ENCODE peak calls at places on chromosomes 6 and 20, in four cellular contexts. C is neuronal stem cell, Q is IMR-90, I is H1. A is an unnamed sample.

GRCh38 chr6:501891-502601 is 110.5 kb downstream of the IRF4 start:
- DNase-seq in Q (no peak), I (no peak), C (no peak), A (peak)

GRCh38 chr20:31851240-31851955 is 6.0 kb upstream of the FOXS1 start:
- DNase-seq in Q (no peak), I (no peak), C (no peak), A (no peak)

GRCh38 chr20:23143098-23143497 is 57.0 kb upstream of the CD93 start:
- DNase-seq in I (no peak), Q (peak), C (no peak), A (peak)

GRCh38 chr6:35810831-35811698 is 5.9 kb downstream of the LHFPL5 start:
- DNase-seq in Q (peak), C (no peak), I (no peak), A (no peak)

GRCh38 chr6:128827675-128828464 is 55.1 kb upstream of the LAMA2 start:
- DNase-seq in Q (peak), I (no peak), C (no peak), A (no peak)

GRCh38 chr6:8064638-8065518 is 689 bp upstream of the BLOC1S5 start:
- DNase-seq in Q (no peak), C (no peak), I (no peak), A (peak)

GRCh38 chr20:60147004-60147403 is 188.8 kb downstream of the CDH26 start:
- DNase-seq in I (no peak), Q (no peak), C (no peak), A (no peak)

GRCh38 chr6:75267461-75267860 is 17.1 kb downstream of the TMEM30A start:
- DNase-seq in I (no peak), C (no peak), Q (no peak), A (no peak)

GRCh38 chr6:122014961-122015360 is 384.5 kb upstream of the HSF2 start:
- DNase-seq in C (no peak), I (no peak), Q (peak), A (no peak)

GRCh38 chr6:36463686-36464085 is 20.9 kb downstream of the KCTD20 start:
- DNase-seq in I (no peak), C (no peak), Q (peak), A (no peak)

GRCh38 chr6:39752835-39753744 is 27.9 kb upstream of the KIF6 start:
- DNase-seq in I (no peak), Q (no peak), C (no peak), A (no peak)

GRCh38 chr6:16130437-16130891 is 1.6 kb downstream of the MYLIP start:
- DNase-seq in Q (no peak), I (no peak), C (peak), A (no peak)

GRCh38 chr6:56361812-56362211 is 114.4 kb upstream of the COL21A1 start:
- DNase-seq in I (no peak), C (no peak), Q (no peak), A (no peak)

GRCh38 chr6:2763345-2763841 is 1.8 kb upstream of the WRNIP1 start:
- DNase-seq in C (no peak), I (no peak), Q (no peak), A (no peak)

GRCh38 chr6:74713941-74714340 is 491.9 kb downstream of the COL12A1 start:
- DNase-seq in Q (no peak), I (no peak), C (no peak), A (no peak)

GRCh38 chr6:54846243-54846856 is at the start of gene FAM83B:
- DNase-seq in Q (no peak), C (peak), I (peak), A (peak)

GRCh38 chr6:87483929-87484328 is 11.2 kb downstream of the SLC35A1 start:
- DNase-seq in I (peak), C (peak), Q (peak), A (peak)

GRCh38 chr6:23591761-23592160 is 534.3 kb upstream of the NRSN1 start:
- DNase-seq in Q (no peak), I (peak), C (no peak), A (peak)

GRCh38 chr6:107604549-107604948 is 114.6 kb downstream of the SOBP start:
- DNase-seq in Q (no peak), C (no peak), I (no peak), A (peak)

GRCh38 chr6:158230967-158231550 is 62.9 kb downstream of the GTF2H5 start:
- DNase-seq in I (no peak), Q (no peak), C (no peak), A (no peak)

GRCh38 chr6:158229823-158230222 is 61.7 kb downstream of the GTF2H5 start:
- DNase-seq in C (no peak), Q (no peak), I (no peak), A (no peak)

GRCh38 chr6:158233214-158233795 is 65.2 kb downstream of the GTF2H5 start:
- DNase-seq in C (no peak), I (no peak), Q (no peak), A (no peak)

GRCh38 chr6:158231551-158232444 is 63.6 kb downstream of the GTF2H5 start:
- DNase-seq in Q (peak), I (no peak), C (peak), A (peak)

GRCh38 chr6:158232445-158233213 is 64.5 kb downstream of the GTF2H5 start:
- DNase-seq in Q (peak), C (peak), I (no peak), A (peak)
- H3K23ac ChIP-seq in Q (peak), C (no peak), I (no peak), A (no peak)

DNA sequence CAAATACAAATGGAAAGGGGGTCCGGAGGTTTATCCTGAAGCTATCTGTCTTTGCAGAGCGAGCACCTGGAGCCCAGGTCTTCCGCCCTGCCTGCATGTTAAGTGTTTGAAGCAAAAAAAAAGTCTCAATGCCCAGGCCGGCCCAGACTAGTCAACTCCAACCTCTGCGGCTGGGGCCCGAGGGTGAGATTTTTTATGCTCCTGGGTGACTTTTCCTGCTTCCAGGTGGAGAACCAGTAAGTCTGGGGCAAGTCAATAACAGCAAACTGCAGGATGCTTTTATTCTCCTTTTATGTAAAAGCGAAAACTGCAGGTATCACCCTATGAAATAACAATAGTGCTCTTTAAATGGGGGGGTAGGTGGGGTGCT is 2.0 kb upstream of the ZBP1 start:
- DNase-seq in I (no peak), C (no peak), Q (no peak), A (no peak)
- H3K4me3 ChIP-seq in I (no peak), C (no peak), Q (no peak), A (no peak)

DNA sequence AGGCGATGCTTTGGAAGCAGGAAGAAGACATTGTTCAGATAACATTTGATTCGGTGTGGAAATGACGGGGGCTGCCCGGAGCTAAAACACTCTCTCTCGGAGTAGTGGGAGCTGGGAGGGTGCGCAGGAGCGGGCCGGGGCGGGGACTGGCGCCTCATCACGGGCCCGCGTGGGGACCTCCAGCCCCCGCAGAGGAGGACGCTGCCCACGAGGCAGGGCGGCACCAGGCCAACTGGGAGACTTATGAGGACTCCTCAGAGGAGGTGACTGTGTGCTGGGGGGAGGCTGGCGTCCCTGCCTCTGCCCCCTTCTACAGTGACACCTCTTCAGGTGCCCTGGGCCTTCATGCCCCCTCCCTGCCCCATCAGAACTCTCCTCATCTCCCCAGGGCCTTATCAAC is 15.2 kb downstream of the DDO start:
- DNase-seq in I (no peak), C (no peak), Q (no peak), A (no peak)
- H3K4me2 ChIP-seq in I (no peak), C (no peak), Q (no peak), A (no peak)

DNA sequence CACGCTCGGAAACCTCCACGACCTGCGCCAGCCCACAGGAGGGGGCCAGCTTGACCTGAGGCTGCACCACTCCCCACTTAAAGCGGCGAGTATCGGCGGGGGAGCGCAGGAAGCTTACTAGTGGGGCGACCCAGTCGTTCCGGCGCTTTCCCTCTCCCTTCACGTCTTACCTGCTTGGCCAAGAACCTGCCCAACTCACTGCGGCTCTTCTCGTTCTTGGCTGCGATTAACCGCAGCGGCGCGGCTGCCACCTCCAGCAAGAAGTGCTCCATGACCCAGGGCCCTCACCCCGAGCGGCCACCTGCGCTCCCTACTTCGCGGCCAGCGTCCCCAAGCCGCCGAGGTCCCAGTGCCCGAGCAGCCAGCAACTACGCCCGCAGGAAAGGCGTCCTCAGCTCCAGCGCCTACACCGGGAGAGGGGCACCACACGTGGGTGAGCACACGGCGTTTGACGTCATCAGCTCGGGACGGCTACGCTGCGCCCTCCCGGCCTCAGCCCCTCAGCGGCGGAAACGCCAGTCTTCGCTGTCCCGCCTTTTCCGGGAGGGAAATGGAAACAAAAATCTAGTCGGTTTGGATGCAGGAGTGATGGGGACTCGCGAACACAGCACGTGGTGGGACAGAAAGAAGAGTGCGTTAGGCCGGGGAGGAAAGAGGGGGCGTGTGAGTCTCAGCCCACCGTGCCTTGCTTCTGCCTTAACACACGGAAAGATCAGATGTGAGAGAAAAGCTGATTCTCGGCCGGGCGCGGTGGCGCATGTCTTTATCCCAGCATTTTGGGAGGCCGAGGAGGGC is at the start of gene MDN1:
- DNase-seq in Q (peak), I (peak), C (peak), A (peak)
- H3K23ac ChIP-seq in Q (peak), I (no peak), C (peak), A (peak)

DNA sequence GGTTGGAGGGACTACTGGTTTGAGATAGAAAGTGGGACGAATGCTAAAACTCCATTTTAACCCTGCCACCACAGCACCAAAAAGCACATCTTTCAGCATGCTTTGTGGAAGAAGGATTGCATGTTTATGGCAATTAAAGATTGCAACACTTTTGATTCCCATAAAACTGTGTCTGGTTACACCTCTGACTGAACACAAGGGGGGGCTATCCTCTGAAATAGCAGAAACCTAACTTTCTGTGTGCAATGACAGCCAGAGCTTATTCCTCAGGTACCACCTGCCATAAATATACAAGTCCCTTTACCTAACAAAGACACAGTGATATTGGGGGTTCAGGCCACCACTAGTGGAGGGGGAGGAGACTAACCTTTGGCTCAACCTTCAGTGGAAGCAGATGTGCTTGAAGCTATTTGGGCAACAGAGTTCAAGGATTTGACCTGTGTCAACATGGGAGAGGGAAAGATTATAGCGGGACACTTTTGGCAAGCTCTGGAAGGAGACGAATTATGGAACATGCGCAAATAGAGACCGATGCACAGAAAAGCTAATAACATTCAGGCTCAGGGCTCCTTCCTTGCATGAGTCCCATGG is 9.6 kb upstream of the PLG start:
- DNase-seq in Q (no peak), I (no peak), C (no peak), A (peak)
- H3K4me3 ChIP-seq in Q (no peak), I (no peak), C (no peak), A (no peak)

DNA sequence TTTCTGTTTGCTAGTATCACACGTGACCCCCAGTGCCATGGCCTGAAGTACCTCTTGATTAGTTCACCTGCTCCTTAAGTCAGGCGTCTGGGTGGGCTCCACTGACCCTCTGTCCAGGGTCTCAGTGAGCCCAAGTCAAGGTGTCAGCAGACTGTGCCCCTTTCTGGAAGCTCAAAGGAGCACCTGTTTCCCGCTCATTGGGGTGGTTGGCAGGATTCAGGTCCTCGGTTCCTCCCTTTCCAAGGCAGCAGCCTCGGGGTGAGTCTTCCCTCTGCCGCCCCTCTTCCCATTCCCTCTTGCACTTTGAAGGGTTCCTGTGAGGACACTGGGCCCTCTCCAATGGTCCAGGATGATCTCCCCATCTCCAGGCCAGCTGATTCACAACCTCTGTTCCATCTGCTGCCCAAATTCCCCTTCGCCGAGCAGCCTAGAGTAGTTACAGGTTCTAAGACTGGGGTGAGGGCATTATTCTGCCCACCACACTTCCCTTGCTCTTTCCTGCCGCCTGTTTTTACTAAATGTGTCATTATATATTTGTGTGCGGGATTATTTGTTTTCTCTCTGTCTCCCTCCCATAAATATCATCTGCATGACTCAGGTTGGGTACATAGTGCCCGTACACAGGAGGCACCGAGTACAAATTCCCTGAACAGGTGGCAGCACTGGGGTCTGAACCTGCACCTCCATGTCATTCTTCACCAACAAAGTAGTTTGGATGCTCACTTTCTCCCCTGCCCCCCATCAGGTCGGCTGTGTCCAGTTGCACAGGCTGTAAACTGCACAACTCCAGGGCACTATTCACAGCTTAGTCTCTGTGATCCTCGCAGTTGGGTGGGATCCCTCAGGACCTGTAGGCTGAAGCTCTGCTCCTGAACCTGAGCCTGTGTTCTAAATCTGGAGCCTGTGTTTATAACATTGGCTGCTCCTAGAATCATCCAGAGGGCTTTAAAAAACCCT is 58.5 kb downstream of the RBM38 start:
- DNase-seq in Q (no peak), I (no peak), C (no peak), A (no peak)
- H3K4me2 ChIP-seq in Q (no peak), I (no peak), C (no peak), A (no peak)

GRCh38 chr6:143611580-143611979 is 66.2 kb upstream of the PHACTR2 start:
- DNase-seq in Q (no peak), C (no peak), I (no peak), A (no peak)
- H3K23ac ChIP-seq in Q (no peak), C (no peak), I (no peak), A (no peak)

DNA sequence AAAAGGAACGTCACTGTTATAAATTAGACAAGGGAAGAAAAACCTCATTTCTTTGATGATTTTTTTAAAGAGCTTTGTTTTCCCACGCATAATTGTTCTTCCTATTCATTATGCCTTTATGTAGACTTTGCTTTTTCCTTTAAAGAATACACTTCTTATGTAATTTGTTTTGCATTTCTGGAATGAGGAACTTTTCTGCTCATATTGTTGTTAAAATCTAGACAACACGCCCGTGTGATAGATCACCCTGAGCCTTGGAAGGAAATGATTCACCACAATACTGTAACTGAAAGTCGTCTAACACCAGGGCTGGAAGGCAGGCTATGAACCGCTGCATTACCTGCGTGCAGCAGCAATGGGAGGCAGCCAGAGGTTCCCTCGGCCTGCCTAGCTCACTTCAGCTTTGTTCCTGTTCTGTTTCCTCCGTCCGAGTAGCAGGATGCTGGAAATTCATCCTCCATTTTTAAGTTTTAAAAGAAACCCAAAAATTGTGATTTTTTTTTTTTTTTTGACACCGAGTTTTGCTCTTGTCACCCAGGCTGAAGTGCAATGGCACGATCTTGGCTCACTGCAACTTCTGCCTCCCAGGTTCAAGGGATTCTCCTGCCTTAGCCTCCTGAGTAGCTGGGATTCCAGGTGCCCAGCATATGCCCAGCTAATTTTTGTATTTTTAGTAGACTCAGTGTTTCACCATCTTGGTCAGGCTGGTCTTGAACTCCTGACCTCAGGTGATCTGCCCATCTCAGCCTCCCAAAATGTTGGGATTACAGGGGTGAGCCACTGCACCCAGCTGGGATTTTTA is 49.6 kb upstream of the ZNF217 start:
- DNase-seq in Q (peak), I (no peak), C (no peak), A (peak)
- H3K4me3 ChIP-seq in Q (no peak), I (no peak), C (no peak), A (no peak)

A was measured in mesendoderm.